ENCODE peak calls at places on chromosomes 6 and 20, in four cellular contexts. J is hepatocyte, H is HL-60, Z is retinal pigment epithelial cell. K is an unnamed sample.

GRCh38 chr20:57609842-57610167 is 10.4 kb downstream of the ZBP1 start:
- DNase-seq in J (no peak), H (no peak), Z (no peak), K (no peak)

GRCh38 chr6:11806561-11807317 is 28.1 kb upstream of the ADTRP start:
- DNase-seq in J (no peak), H (no peak), Z (no peak), K (no peak)

GRCh38 chr6:42251911-42252637 is 34.4 kb upstream of the MRPS10 start:
- DNase-seq in J (peak; percentile 55), H (no peak), Z (peak; percentile 27), K (no peak)

GRCh38 chr6:25428758-25429317 is 149.7 kb downstream of the CARMIL1 start:
- DNase-seq in J (no peak), H (no peak), Z (no peak), K (no peak)

GRCh38 chr6:126050795-126051194 is 64.5 kb downstream of the TRMT11 start:
- DNase-seq in J (no peak), H (no peak), Z (no peak), K (no peak)

GRCh38 chr20:59365611-59366284 is 65.3 kb downstream of the EDN3 start:
- DNase-seq in J (no peak), H (no peak), Z (no peak), K (no peak)

GRCh38 chr6:113825776-113826175 is 31.4 kb upstream of the MARCKS start:
- DNase-seq in J (peak; percentile 51), H (no peak), Z (peak; percentile 77), K (no peak)

GRCh38 chr20:22303523-22303922 is 280.8 kb downstream of the FOXA2 start:
- DNase-seq in J (no peak), H (no peak), Z (no peak), K (no peak)

GRCh38 chr6:120576061-120576460 is 758.2 kb downstream of the TBC1D32 start:
- DNase-seq in J (no peak), H (no peak), Z (no peak), K (no peak)

GRCh38 chr20:31713312-31714049 is 9.2 kb downstream of the BCL2L1 start:
- DNase-seq in J (peak; percentile 45), H (no peak), Z (no peak), K (no peak)

GRCh38 chr6:132527791-132528190 is 10.3 kb upstream of the TAAR9 start:
- DNase-seq in J (peak; percentile 11), H (no peak), Z (no peak), K (no peak)

GRCh38 chr6:38957426-38957825 is 91.2 kb upstream of the GLP1R start:
- DNase-seq in J (no peak), H (no peak), Z (no peak), K (no peak)

GRCh38 chr6:156780117-156780641 is 3.0 kb downstream of the ARID1B start:
- DNase-seq in J (peak; percentile 80), H (no peak), Z (peak; percentile 96), K (peak; percentile 75)

GRCh38 chr20:1568166-1568490 is 10.6 kb upstream of the SIRPD start:
- DNase-seq in J (peak; percentile 0), H (no peak), Z (no peak), K (no peak)

GRCh38 chr6:111551521-111552231 is 54.0 kb downstream of the TRAF3IP2 start:
- DNase-seq in J (peak; percentile 34), H (no peak), Z (peak; percentile 95), K (no peak)

GRCh38 chr6:13467216-13467600 is 20.2 kb downstream of the GFOD1 start:
- DNase-seq in J (no peak), H (no peak), Z (no peak), K (no peak)

GRCh38 chr20:54190200-54190599 is 16.4 kb upstream of the CYP24A1 start:
- DNase-seq in J (no peak), H (no peak), Z (no peak), K (no peak)

GRCh38 chr20:36167826-36168634 is 13.5 kb downstream of the EPB41L1 start:
- DNase-seq in J (no peak), H (no peak), Z (no peak), K (no peak)

GRCh38 chr20:1998193-1998520 is 4.3 kb upstream of the PDYN start:
- DNase-seq in J (no peak), H (no peak), Z (no peak), K (no peak)

GRCh38 chr6:158095031-158095430 is 73.0 kb downstream of the SERAC1 start:
- DNase-seq in J (no peak), H (peak; percentile 70), Z (no peak), K (no peak)

GRCh38 chr20:11436113-11436890 is 481.4 kb upstream of the BTBD3 start:
- DNase-seq in J (no peak), H (no peak), Z (no peak), K (no peak)

GRCh38 chr6:10174056-10174455 is 240.8 kb downstream of the TFAP2A start:
- DNase-seq in J (no peak), H (no peak), Z (no peak), K (no peak)

GRCh38 chr20:13008761-13009681 is at the start of gene SPTLC3:
- DNase-seq in J (peak; percentile 77), H (no peak), Z (no peak), K (peak; percentile 83)

GRCh38 chr6:69164564-69165252 is 529.6 kb downstream of the ADGRB3 start:
- DNase-seq in J (no peak), H (no peak), Z (no peak), K (no peak)

GRCh38 chr20:53834044-53834442 is 236.4 kb downstream of the BCAS1 start:
- DNase-seq in J (no peak), H (no peak), Z (no peak), K (no peak)

GRCh38 chr6:124076336-124077048 is 272.8 kb downstream of the NKAIN2 start:
- DNase-seq in J (no peak), H (no peak), Z (peak; percentile 61), K (no peak)

GRCh38 chr6:88586371-88587157 is 376.9 kb downstream of the RNGTT start:
- DNase-seq in J (no peak), H (no peak), Z (no peak), K (no peak)

GRCh38 chr6:134379086-134379485 is 61.2 kb upstream of the SGK1 start:
- DNase-seq in J (peak; percentile 62), H (no peak), Z (no peak), K (no peak)

GRCh38 chr6:89917216-89917615 is 22.9 kb downstream of the GJA10 start:
- DNase-seq in J (no peak), H (no peak), Z (no peak), K (no peak)

GRCh38 chr6:44487611-44488010 is 100.1 kb downstream of the CDC5L start:
- DNase-seq in J (no peak), H (no peak), Z (no peak), K (no peak)

GRCh38 chr20:63706852-63707557 is 771 bp downstream of the ARFRP1 start:
- DNase-seq in J (peak; percentile 72), H (no peak), Z (no peak), K (no peak)
- TF ChIP-seq CTCF in J (peak; percentile 47), H (peak; percentile 35), Z (peak; percentile 34), K (peak; percentile 56)

GRCh38 chr6:155314773-155315515 is 660 bp upstream of the TFB1M start:
- DNase-seq in J (peak; percentile 77), H (peak; percentile 69), Z (peak; percentile 77), K (peak; percentile 67)

GRCh38 chr6:155315516-155315871 is 1.2 kb upstream of the TFB1M start:
- DNase-seq in J (no peak), H (no peak), Z (no peak), K (peak; percentile 4)

GRCh38 chr6:155316419-155316818 is 2.1 kb upstream of the TFB1M start:
- DNase-seq in J (no peak), H (no peak), Z (no peak), K (no peak)

GRCh38 chr6:155313602-155314091 is 637 bp downstream of the TFB1M start:
- DNase-seq in J (peak; percentile 24), H (no peak), Z (no peak), K (peak; percentile 1)

GRCh38 chr6:155314092-155314772 is at the start of gene TFB1M:
- DNase-seq in J (peak; percentile 98), H (peak; percentile 95), Z (peak; percentile 96), K (peak; percentile 84)
- H3K4me3 ChIP-seq in J (peak within 1 kb of the TSS; percentile 59), H (peak within 1 kb of the TSS; percentile 93), Z (peak within 1 kb of the TSS; percentile 86), K (peak within 1 kb of the TSS; percentile 83)

DNA sequence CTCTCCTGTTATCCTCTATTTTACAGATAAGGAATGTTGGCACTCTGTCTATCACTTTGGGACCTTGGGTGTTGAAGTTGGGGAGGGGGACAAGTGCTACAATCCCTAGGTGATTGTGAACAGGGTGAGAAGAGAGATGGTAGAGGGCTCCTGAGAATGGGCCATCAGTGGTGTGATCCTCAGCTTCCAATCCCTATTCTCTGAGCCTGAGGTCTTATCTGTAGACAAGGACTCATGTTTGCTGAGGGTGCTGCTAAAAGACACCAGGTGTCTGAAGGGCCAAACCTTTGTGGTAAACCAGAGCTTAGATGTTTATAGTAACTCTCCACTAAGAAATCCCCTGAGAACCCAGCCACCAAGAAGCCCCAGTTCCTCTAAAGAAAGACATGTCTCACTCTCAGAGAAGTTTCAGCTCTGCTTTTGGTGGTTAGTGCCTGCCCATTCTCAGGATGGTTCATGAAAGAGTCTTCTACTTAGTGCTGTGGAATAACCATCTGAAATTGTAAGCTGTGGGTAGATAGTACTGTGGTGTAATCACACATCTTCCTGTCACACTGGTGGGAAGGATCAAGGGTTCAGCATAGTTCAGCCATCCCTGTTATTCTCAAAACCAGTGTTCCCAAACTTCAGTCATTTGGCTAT is 58.2 kb upstream of the IL20RA start:
- DNase-seq in J (no peak), H (no peak), Z (no peak), K (no peak)
- TF ChIP-seq CTCF in J (no peak), H (no peak), Z (no peak), K (no peak)

GRCh38 chr6:20279608-20280287 is 67.5 kb upstream of the MBOAT1 start:
- DNase-seq in J (peak; percentile 16), H (no peak), Z (peak; percentile 46), K (no peak)

GRCh38 chr6:20284672-20285071 is 72.4 kb upstream of the MBOAT1 start:
- DNase-seq in J (no peak), H (no peak), Z (no peak), K (no peak)

GRCh38 chr6:20280288-20280621 is 68.0 kb upstream of the MBOAT1 start:
- DNase-seq in J (no peak), H (no peak), Z (no peak), K (no peak)

GRCh38 chr6:20274115-20274514 is 61.8 kb upstream of the MBOAT1 start:
- DNase-seq in J (peak; percentile 49), H (no peak), Z (no peak), K (no peak)

DNA sequence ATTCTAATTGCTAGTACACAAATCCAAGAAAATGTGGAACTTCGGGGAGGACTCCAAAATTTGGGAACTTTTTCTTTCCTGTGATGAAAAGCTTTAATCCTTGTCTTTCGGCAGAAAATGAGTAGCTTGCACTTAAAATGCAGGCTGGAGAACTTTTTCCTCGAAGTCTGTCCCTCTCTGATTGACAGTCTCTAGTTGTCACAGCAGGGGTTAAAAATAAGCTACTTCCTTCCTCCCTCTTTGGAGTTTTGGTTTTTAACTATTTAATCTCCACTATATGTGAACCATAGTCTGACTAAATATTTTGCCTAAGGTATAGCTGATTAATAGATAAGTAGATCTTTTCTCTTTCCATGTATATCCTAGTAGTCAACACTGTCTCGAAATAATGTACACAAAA is 66.8 kb upstream of the MBOAT1 start:
- DNase-seq in J (no peak), H (no peak), Z (no peak), K (no peak)
- H3K4me3 ChIP-seq in J (no peak overlapping the region), H (no peak overlapping the region), Z (no peak overlapping the region), K (no peak overlapping the region)